ENCODE peak calls at places on chromosomes 2 and 18, in five cellular contexts. T is smooth muscle cell of the brain vasculature, D is Right ventricle myocardium superior, J is HAP-1, I is non-pigmented ciliary epithelial cell. C is an unnamed sample.

GRCh38 chr2:45802739-45803138 is 151.3 kb downstream of the PRKCE start:
- DNase-seq in T (no peak), D (no peak), J (no peak), I (no peak), C (no peak)

GRCh38 chr2:182318466-182319309 is 108.1 kb downstream of the PDE1A start:
- DNase-seq in T (no peak), D (no peak), J (no peak), I (no peak), C (no peak)

GRCh38 chr2:175003875-175004729 is 1.1 kb downstream of the CHN1 start:
- DNase-seq in T (no peak), D (no peak), J (peak), I (no peak), C (no peak)

GRCh38 chr2:129050116-129050515 is 731.4 kb upstream of the HS6ST1 start:
- DNase-seq in T (no peak), D (no peak), J (no peak), I (no peak), C (no peak)

GRCh38 chr2:101753720-101754490 is 56.4 kb downstream of the MAP4K4 start:
- DNase-seq in T (no peak), D (no peak), J (no peak), I (no peak), C (no peak)

GRCh38 chr18:36519358-36519757 is 221.8 kb downstream of the FHOD3 start:
- DNase-seq in T (no peak), D (no peak), J (no peak), I (peak), C (no peak)

GRCh38 chr2:233076749-233077148 is 16.6 kb downstream of the INPP5D start:
- DNase-seq in T (no peak), D (no peak), J (no peak), I (no peak), C (no peak)

GRCh38 chr18:50629148-50629631 is 69.3 kb downstream of the MAPK4 start:
- DNase-seq in T (no peak), D (no peak), J (no peak), I (no peak), C (peak)

GRCh38 chr2:18742382-18742781 is 153.0 kb upstream of the NT5C1B start:
- DNase-seq in T (no peak), D (peak), J (no peak), I (no peak), C (no peak)

GRCh38 chr18:48942554-48943261 is 8.1 kb downstream of the SMAD7 start:
- DNase-seq in T (no peak), D (no peak), J (no peak), I (peak), C (no peak)

GRCh38 chr2:30191831-30192271 is 39.5 kb upstream of the LBH start:
- DNase-seq in T (no peak), D (no peak), J (no peak), I (no peak), C (no peak)

GRCh38 chr18:59478591-59478990 is 119.5 kb upstream of the LMAN1 start:
- DNase-seq in T (no peak), D (no peak), J (no peak), I (no peak), C (no peak)

GRCh38 chr2:118496870-118497611 is 350.4 kb downstream of the EN1 start:
- DNase-seq in T (no peak), D (no peak), J (no peak), I (no peak), C (no peak)

GRCh38 chr2:86231680-86232372 is 32.6 kb downstream of the MRPL35 start:
- DNase-seq in T (no peak), D (no peak), J (no peak), I (no peak), C (no peak)

GRCh38 chr2:212711851-212712250 is 173.2 kb upstream of the ERBB4 start:
- DNase-seq in T (no peak), D (no peak), J (no peak), I (peak), C (no peak)

GRCh38 chr2:102313025-102313424 is 1.7 kb downstream of the IL1RL1 start:
- DNase-seq in T (no peak), D (no peak), J (no peak), I (peak), C (no peak)

GRCh38 chr2:72950558-72951255 is 33.4 kb downstream of the EMX1 start:
- DNase-seq in T (no peak), D (no peak), J (no peak), I (no peak), C (no peak)

GRCh38 chr2:17646096-17646554 is 105.6 kb downstream of the VSNL1 start:
- DNase-seq in T (peak), D (no peak), J (peak), I (peak), C (peak)